ENCODE peak calls at places on chromosome 13, in four cellular contexts. C, A, E and P are unnamed samples.

GRCh38 chr13:111051041-111051440 is 64.1 kb upstream of the ARHGEF7 start:
- DNase-seq in C (no peak), E (no peak), A (no peak), P (no peak)

GRCh38 chr13:94707400-94708021 is 4.8 kb downstream of the SOX21 start:
- DNase-seq in A (no peak), C (no peak), E (no peak), P (no peak)

GRCh38 chr13:29572575-29572974 is 22.9 kb downstream of the SLC7A1 start:
- DNase-seq in E (no peak), C (no peak), A (no peak), P (no peak)

GRCh38 chr13:38763446-38764381 is 76.8 kb downstream of the FREM2 start:
- DNase-seq in E (peak; percentile 36), A (no peak), C (peak; percentile 47), P (no peak)

GRCh38 chr13:97141564-97142005 is 80.5 kb upstream of the MBNL2 start:
- DNase-seq in E (peak; percentile 50), A (no peak), C (peak; percentile 89), P (no peak)

GRCh38 chr13:101736551-101736950 is 284.1 kb downstream of the ITGBL1 start:
- DNase-seq in C (no peak), A (no peak), E (no peak), P (no peak)

GRCh38 chr13:44703371-44703770 is 127.2 kb upstream of the TSC22D1 start:
- DNase-seq in E (no peak), A (no peak), C (peak; percentile 69), P (no peak)

GRCh38 chr13:30752991-30753616 is 17.8 kb downstream of the ALOX5AP start:
- DNase-seq in E (no peak), C (no peak), A (no peak), P (no peak)

GRCh38 chr13:35702316-35702715 is 225.8 kb upstream of the MAB21L1 start:
- DNase-seq in C (no peak), E (no peak), A (no peak), P (no peak)